ENCODE peak calls at places on chromosome 10, in four cellular contexts. O is GM12878, I is K562, C is HepG2. V is an unnamed sample.

GRCh38 chr10:124037286-124037685 is 56.1 kb downstream of the CHST15 start:
- DNase-seq in O (no peak), I (no peak), C (no peak), V (no peak)

GRCh38 chr10:73920084-73920483 is 9.2 kb downstream of the PLAU start:
- DNase-seq in O (no peak), I (no peak), C (no peak), V (no peak)

GRCh38 chr10:47458466-47459154 is 25.3 kb downstream of the ANXA8 start:
- DNase-seq in O (no peak), I (no peak), C (no peak), V (no peak)

GRCh38 chr10:11699546-11700097 is 42.6 kb upstream of the ECHDC3 start:
- DNase-seq in O (no peak), I (no peak), C (peak; percentile 98), V (no peak)

GRCh38 chr10:96376483-96376882 is 17.7 kb upstream of the OPALIN start:
- DNase-seq in O (no peak), I (no peak), C (no peak), V (no peak)

GRCh38 chr10:6300106-6300783 is 97.5 kb downstream of the PFKFB3 start:
- DNase-seq in O (peak; percentile 97), I (no peak), C (no peak), V (no peak)

GRCh38 chr10:51699475-51700227 is at the start of gene CSTF2T:
- DNase-seq in O (peak; percentile 78), I (peak; percentile 84), C (peak; percentile 62), V (peak; percentile 80)

GRCh38 chr10:87942884-87943527 is 79.6 kb downstream of the PTEN start:
- DNase-seq in O (no peak), I (no peak), C (no peak), V (no peak)

GRCh38 chr10:13335881-13336280 is 12.2 kb downstream of the SEPHS1 start:
- DNase-seq in O (no peak), I (no peak), C (no peak), V (no peak)

GRCh38 chr10:3783313-3783689 is 1.7 kb downstream of the KLF6 start:
- DNase-seq in O (peak; percentile 60), I (no peak), C (no peak), V (peak; percentile 62)

GRCh38 chr10:128056303-128057050 is 69.7 kb downstream of the MKI67 start:
- DNase-seq in O (no peak), I (no peak), C (no peak), V (no peak)

GRCh38 chr10:44703241-44704155 is 207.6 kb upstream of the TMEM72 start:
- DNase-seq in O (no peak), I (no peak), C (no peak), V (no peak)

GRCh38 chr10:21637795-21638194 is 103.8 kb downstream of the MLLT10 start:
- DNase-seq in O (no peak), I (no peak), C (no peak), V (no peak)

GRCh38 chr10:32958992-32959703 is 1.1 kb upstream of the ITGB1 start:
- DNase-seq in O (peak; percentile 53), I (no peak), C (no peak), V (no peak)

DNA sequence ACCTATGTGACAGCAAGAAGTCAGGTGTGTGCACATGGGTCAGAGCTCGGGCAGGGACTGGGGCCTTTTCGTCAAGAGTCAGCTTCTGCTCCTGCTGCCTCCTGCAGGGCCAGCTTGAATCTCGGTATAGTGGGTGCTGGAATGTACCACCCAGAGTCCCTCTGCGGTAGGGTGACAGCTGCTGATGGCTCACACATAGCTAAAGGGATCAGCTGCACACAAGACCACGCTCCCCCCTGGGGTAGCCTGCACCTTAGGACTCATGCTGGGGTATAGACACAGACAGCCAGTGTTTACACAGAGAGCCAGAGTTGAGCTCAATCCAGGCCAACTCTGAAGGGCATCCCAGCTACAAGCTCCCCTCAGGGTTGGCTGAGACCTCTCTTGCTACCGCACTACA is 14.0 kb upstream of the COL13A1 start:
- DNase-seq in O (no peak), I (no peak), C (no peak), V (no peak)
- TF ChIP-seq TCF7 in O (no peak), I (no peak), C (no peak), V (no peak)

DNA sequence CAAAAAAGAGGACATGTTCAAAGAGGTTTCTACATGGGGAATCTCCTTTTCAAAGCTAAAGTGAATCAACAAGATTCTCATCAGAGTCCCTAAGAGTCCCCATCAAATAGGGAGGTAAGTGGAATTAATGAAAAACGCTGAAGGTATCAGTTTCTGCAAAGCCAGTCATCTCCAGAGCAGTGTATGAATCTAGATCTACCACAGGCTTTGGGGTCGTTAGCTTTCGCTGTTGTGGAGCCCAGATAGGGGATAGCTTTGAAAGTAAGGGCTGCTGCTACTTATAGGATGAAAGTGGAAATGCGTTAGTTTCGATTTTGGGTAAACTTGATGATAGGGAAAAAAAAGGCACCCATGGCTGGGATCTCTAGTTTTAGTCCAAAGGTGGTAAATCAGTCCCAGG is 748.4 kb downstream of the LRMDA start:
- DNase-seq in O (no peak), I (no peak), C (no peak), V (no peak)
- TF ChIP-seq TCF7 in O (no peak), I (no peak), C (no peak), V (no peak)

GRCh38 chr10:119653209-119653608 is 2.0 kb downstream of the BAG3 start:
- DNase-seq in O (no peak), I (no peak), C (no peak), V (no peak)

GRCh38 chr10:119654540-119654939 is 3.4 kb downstream of the BAG3 start:
- DNase-seq in O (no peak), I (no peak), C (peak; percentile 27), V (no peak)

GRCh38 chr10:119651514-119652327 is 541 bp downstream of the BAG3 start:
- DNase-seq in O (no peak), I (peak; percentile 50), C (no peak), V (no peak)

GRCh38 chr10:119650692-119651513 is at the start of gene BAG3:
- DNase-seq in O (no peak), I (peak; percentile 84), C (peak; percentile 69), V (peak; percentile 87)

GRCh38 chr10:119652361-119652760 is 1.2 kb downstream of the BAG3 start:
- DNase-seq in O (no peak), I (no peak), C (peak; percentile 35), V (no peak)
- TF ChIP-seq TCF7 in O (no peak), I (no peak), C (no peak), V (no peak)

DNA sequence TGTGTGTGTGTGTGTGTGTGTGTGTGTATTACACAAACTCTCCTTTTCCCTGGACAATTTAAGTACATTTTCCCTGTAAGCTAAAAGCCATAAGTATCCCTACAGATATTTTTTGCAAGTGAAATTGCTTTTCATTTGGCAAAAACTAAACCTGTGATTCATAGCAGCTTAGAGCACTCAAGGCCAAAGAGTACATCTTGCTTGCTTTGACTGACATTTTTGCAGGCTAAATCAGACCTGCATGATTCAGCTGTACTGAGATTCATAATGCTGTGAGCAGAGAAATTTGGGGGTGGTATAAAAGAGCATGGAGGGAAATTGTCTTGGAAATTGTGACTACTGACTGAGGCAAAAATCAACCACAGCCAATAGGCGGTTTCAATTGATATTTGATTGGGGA is 500.4 kb downstream of the GFRA1 start:
- DNase-seq in O (no peak), I (no peak), C (no peak), V (no peak)
- TF ChIP-seq TCF7 in O (no peak), I (no peak), C (no peak), V (no peak)

GRCh38 chr10:76257816-76258215 is 826.4 kb downstream of the LRMDA start:
- DNase-seq in O (no peak), I (no peak), C (no peak), V (no peak)

GRCh38 chr10:76255241-76255640 is 823.8 kb downstream of the LRMDA start:
- DNase-seq in O (no peak), I (no peak), C (no peak), V (no peak)

GRCh38 chr10:76248781-76249180 is 817.4 kb downstream of the LRMDA start:
- DNase-seq in O (no peak), I (no peak), C (no peak), V (no peak)

GRCh38 chr10:76251773-76252617 is 820.6 kb downstream of the LRMDA start:
- DNase-seq in O (no peak), I (no peak), C (no peak), V (no peak)

DNA sequence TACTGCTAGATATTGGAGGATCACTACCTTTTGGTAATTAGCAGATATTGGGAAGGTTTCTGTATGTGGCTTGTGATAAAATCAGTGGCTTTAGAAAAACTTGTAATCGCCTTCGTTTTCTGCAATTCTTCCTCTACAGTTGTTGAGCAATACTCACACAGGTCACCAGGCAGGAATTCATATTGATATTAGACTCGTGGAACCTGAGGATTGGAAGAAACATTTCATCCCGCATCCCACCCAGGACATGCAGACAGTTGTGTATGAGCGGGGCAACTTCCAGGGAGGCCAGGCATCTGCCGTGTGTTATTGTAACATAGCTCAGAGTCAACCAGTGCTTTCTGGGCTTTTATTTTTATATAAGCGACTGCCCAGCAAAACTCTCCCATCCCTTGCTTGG is 821.3 kb downstream of the LRMDA start:
- DNase-seq in O (no peak), I (no peak), C (no peak), V (no peak)
- TF ChIP-seq TCF7 in O (no peak), I (no peak), C (no peak), V (no peak)

GRCh38 chr10:30858499-30858898 is 173.2 kb downstream of the ZNF438 start:
- DNase-seq in O (no peak), I (no peak), C (no peak), V (no peak)

GRCh38 chr10:30861217-30861616 is 170.4 kb downstream of the ZNF438 start:
- DNase-seq in O (no peak), I (no peak), C (no peak), V (no peak)

GRCh38 chr10:30855131-30855530 is 176.5 kb downstream of the ZNF438 start:
- DNase-seq in O (no peak), I (no peak), C (no peak), V (no peak)

GRCh38 chr10:30854656-30855055 is 177.0 kb downstream of the ZNF438 start:
- DNase-seq in O (no peak), I (no peak), C (no peak), V (no peak)

GRCh38 chr10:30857803-30858202 is 173.9 kb downstream of the ZNF438 start:
- DNase-seq in O (no peak), I (no peak), C (no peak), V (no peak)
- TF ChIP-seq TCF7 in O (no peak), I (no peak), C (no peak), V (no peak)

DNA sequence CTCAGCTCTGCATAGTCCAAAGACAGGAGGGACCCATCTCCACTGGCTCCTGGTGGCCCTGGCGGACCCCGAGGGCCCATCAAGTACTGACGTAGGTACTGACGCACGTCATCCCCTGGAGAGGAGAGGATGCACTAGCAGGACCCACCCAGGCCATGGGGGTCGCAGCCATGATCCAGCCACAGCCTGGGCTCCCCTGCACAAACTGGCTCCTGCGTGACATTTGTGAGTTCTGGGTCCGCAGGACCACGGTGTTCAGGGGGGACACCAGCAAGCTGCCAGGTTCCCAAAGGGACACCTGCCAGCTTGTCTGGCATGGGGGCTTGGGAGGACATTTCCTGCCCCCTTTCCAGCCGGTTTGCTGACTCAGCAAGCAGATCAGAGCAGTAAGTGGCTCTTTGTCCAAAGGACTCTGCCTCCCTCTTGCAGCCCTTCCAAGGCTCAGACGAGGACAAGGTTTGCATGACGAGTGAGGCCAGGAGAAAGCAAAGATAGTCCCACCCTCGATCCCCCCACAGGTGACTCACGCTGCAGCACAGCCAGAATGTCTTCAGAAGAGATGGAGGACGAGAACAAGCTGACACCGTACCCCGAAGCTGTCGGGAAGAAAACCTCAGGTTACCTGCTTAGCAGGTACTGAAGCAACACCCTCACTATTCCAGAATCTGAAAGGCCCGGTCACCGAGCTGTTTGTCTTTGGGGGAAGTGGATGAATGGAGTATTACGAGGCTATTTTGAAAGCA is 49.0 kb downstream of the COL17A1 start:
- DNase-seq in O (no peak), I (no peak), C (no peak), V (no peak)
- TF ChIP-seq TCF7 in O (no peak), I (no peak), C (no peak), V (no peak)

GRCh38 chr10:28991738-28992270 is 297.1 kb upstream of the LYZL1 start:
- DNase-seq in O (no peak), I (peak; percentile 69), C (peak; percentile 50), V (peak; percentile 79)
- TF ChIP-seq TCF7 in O (no peak), I (no peak), C (no peak), V (no peak)